ENCODE peak calls at places on chromosomes 13 and 19, in four cellular contexts. W is neural progenitor cell, C is OCI-LY7, L is GM23338. Q is an unnamed sample.

GRCh38 chr19:47538812-47539211 is 23.9 kb upstream of the NAPA start:
- DNase-seq in C (no peak), L (no peak), W (no peak), Q (no peak)

GRCh38 chr13:66518068-66518467 is 712.1 kb downstream of the PCDH9 start:
- DNase-seq in C (no peak), L (peak), W (no peak), Q (no peak)

GRCh38 chr19:36225219-36225892 is 10.4 kb downstream of the ZNF146 start:
- DNase-seq in L (no peak), W (no peak), C (no peak), Q (no peak)

GRCh38 chr13:98972627-98973026 is 5.2 kb downstream of the DOCK9 start:
- DNase-seq in C (no peak), L (no peak), W (peak), Q (no peak)

GRCh38 chr19:46076951-46077814 is 36.4 kb upstream of the IGFL4 start:
- DNase-seq in C (peak), W (peak), L (peak), Q (peak)

GRCh38 chr19:10603084-10603872 is 16.2 kb upstream of the AP1M2 start:
- DNase-seq in W (peak), L (peak), C (peak), Q (peak)

GRCh38 chr13:112587767-112588489 is at the start of gene TUBGCP3:
- DNase-seq in C (peak), L (peak), W (peak), Q (peak)

GRCh38 chr13:52085416-52085815 is 43.5 kb downstream of the NEK5 start:
- DNase-seq in W (no peak), C (no peak), L (no peak), Q (no peak)

GRCh38 chr19:7815325-7815724 is 14.7 kb upstream of the EVI5L start:
- DNase-seq in W (no peak), L (no peak), C (no peak), Q (no peak)

GRCh38 chr13:99797716-99798115 is 173.9 kb downstream of the ZIC5 start:
- DNase-seq in C (no peak), W (no peak), L (peak), Q (no peak)

GRCh38 chr19:50663280-50663790 is 14.1 kb downstream of the C19orf81 start:
- DNase-seq in W (no peak), L (no peak), C (no peak), Q (peak)

GRCh38 chr19:7471696-7472620 is 16.9 kb downstream of the PEX11G start:
- DNase-seq in C (no peak), L (no peak), W (no peak), Q (no peak)

GRCh38 chr13:60755380-60756163 is 358.6 kb downstream of the TDRD3 start:
- DNase-seq in L (peak), C (no peak), W (peak), Q (no peak)

GRCh38 chr13:78662467-78662866 is 3.5 kb upstream of the OBI1 start:
- DNase-seq in W (no peak), L (no peak), C (peak), Q (no peak)

GRCh38 chr13:57553932-57554331 is 77.6 kb upstream of the PCDH17 start:
- DNase-seq in W (no peak), C (no peak), L (no peak), Q (no peak)

GRCh38 chr13:109785892-109786450 is 412 bp downstream of the IRS2 start:
- DNase-seq in C (no peak), L (peak), W (no peak), Q (peak)

GRCh38 chr19:412356-413355 is 3.7 kb upstream of the C2CD4C start:
- DNase-seq in L (peak), C (no peak), W (peak), Q (peak)
- TF ChIP-seq EZH2phosphoT487 in L (no peak), C (no peak), W (no peak), Q (no peak)

DNA sequence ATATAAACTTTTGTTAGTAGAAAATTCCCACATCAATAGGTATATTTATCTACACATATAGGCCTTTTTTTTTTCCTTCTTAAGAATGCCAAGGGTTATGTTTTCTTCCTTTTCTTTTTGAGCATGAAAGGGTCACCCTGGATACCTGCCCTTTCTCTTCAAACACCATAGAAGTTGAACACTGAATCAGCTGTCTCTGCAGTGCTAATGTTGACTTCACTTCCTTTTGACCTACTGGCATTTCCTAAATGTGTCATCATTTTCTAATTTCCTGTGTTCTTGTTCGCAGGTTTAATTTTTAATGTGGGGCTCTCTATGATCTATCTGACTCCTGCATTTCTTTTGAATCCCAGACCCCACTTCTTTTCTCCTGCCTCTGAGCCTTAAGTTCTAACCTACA is 532.0 kb downstream of the GPC6 start:
- DNase-seq in L (no peak), W (no peak), C (no peak), Q (no peak)
- TF ChIP-seq EZH2phosphoT487 in L (no peak), W (no peak), C (no peak), Q (no peak)

DNA sequence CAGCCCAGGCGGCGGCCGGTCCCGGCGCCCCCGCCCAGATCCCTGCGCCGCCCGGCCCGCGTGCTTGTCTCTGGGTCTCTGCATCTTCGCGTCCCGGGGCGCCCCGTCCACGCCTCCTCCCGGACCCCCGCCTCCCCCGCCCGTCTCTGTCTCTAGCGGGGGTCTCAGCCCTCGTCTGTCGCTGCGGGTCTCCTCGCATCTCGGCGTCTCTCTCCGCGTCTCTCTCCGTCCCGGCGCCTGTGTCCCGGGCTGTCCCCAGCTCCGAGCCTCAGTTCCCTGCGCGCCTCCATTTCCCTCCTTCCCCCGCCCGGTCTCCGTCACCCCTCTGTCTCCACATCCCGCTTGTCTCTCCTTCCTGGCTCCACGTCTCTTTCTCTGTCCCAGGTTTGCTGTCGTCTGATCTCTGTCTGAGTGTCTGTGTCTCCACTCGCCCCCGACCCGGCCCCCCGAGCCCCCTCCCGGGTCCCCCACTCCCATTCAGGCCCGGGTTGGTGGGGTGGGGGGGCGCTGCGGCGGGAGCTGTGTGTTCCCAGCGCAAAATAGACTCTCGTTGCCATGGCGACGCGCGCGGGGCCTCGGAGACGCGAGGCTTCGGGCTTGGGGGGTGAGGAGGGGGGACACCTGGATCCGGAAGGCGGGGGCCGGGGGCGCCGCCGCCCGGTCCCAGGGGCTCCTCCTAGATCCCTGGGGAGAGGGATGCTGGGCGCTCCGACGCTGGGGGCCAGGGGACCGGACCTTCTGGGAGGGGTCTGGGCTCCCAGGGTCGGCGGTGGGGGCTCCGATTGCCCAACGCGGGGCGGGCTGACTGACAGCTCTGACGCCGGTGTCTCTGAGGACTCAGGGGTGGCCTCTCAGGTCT is 8.7 kb upstream of the SHISA7 start:
- DNase-seq in W (peak), C (no peak), L (no peak), Q (peak)
- TF ChIP-seq EZH2phosphoT487 in W (peak), C (no peak), L (no peak), Q (peak)

GRCh38 chr13:37870895-37871550 is 1.5 kb upstream of the TRPC4 start:
- DNase-seq in W (peak), C (no peak), L (peak), Q (no peak)
- TF ChIP-seq EZH2phosphoT487 in W (no peak), C (no peak), L (no peak), Q (no peak)

Q was measured in SK-N-SH.